ENCODE peak calls at places on chromosomes 1 and 21, in eight cellular contexts. R is heart right ventricle, X is psoas muscle, I is DND-41, C is astrocyte of the spinal cord, F is BJ, V is GM13977, H is ovary. G is an unnamed sample.

GRCh38 chr1:33347650-33347992 is 26.7 kb upstream of the A3GALT2 start:
- DNase-seq in F (no peak), C (no peak), V (no peak), X (peak; percentile 71), R (peak; percentile 41), H (no peak), I (peak; percentile 18), G (peak; percentile 8)

GRCh38 chr1:24535021-24535424 is 20.9 kb upstream of the NCMAP start:
- DNase-seq in V (peak; percentile 68), H (no peak), X (no peak), F (no peak), I (peak; percentile 75), R (no peak), C (no peak), G (peak; percentile 90)

GRCh38 chr1:203871114-203871875 is 9.9 kb downstream of the SNRPE start:
- DNase-seq in V (peak; percentile 36), F (no peak), H (no peak), R (no peak), I (no peak), C (peak; percentile 82), X (no peak), G (peak; percentile 27)

GRCh38 chr1:225460737-225461532 is 33.1 kb upstream of the LBR start:
- DNase-seq in F (no peak), V (no peak), X (no peak), I (peak; percentile 46), H (no peak), R (no peak), C (no peak), G (peak; percentile 83)

GRCh38 chr1:19367584-19368041 is 55.5 kb downstream of the SLC66A1 start:
- DNase-seq in F (no peak), X (no peak), R (no peak), H (no peak), C (no peak), V (no peak), I (no peak), G (no peak)

GRCh38 chr1:24713176-24713575 is 32.1 kb upstream of the CLIC4 start:
- DNase-seq in H (no peak), V (no peak), I (no peak), R (no peak), C (no peak), F (no peak), X (no peak), G (no peak)

GRCh38 chr1:22428672-22429071 is 23.0 kb upstream of the ZBTB40 start:
- DNase-seq in I (no peak), V (no peak), C (peak; percentile 65), F (no peak), X (no peak), R (no peak), H (no peak), G (peak; percentile 43)

GRCh38 chr1:202575906-202576653 is 134.2 kb downstream of the SYT2 start:
- DNase-seq in F (no peak), I (no peak), C (no peak), H (no peak), V (no peak), R (no peak), X (no peak), G (no peak)

GRCh38 chr1:11472284-11472683 is 6.7 kb upstream of the DISP3 start:
- DNase-seq in I (no peak), V (no peak), X (no peak), H (no peak), C (no peak), F (no peak), R (no peak), G (no peak)

GRCh38 chr1:227895828-227896685 is 51.7 kb downstream of the WNT9A start:
- DNase-seq in X (peak; percentile 11), C (no peak), V (no peak), I (no peak), H (peak; percentile 16), R (no peak), F (no peak), G (no peak)

GRCh38 chr1:66355756-66356155 is 178.2 kb upstream of the SGIP1 start:
- DNase-seq in H (no peak), X (no peak), F (no peak), I (no peak), C (no peak), V (no peak), R (no peak), G (no peak)

GRCh38 chr1:56382890-56383289 is 196.5 kb downstream of the PLPP3 start:
- DNase-seq in R (no peak), X (no peak), I (no peak), F (no peak), H (no peak), V (no peak), C (no peak), G (no peak)

GRCh38 chr1:38858833-38859560 is 575 bp downstream of the RRAGC start:
- DNase-seq in H (peak; percentile 55), X (peak; percentile 52), C (peak; percentile 57), I (peak; percentile 43), R (peak; percentile 45), V (peak; percentile 57), F (peak; percentile 13), G (peak; percentile 62)

GRCh38 chr1:11598461-11598860 is 55.8 kb downstream of the FBXO2 start:
- DNase-seq in R (no peak), X (no peak), H (no peak), I (no peak), V (no peak), F (no peak), C (no peak), G (no peak)

GRCh38 chr1:151289991-151290708 is 8.1 kb downstream of the ZNF687 start:
- DNase-seq in C (no peak), V (no peak), F (no peak), I (no peak), X (no peak), R (no peak), H (no peak), G (no peak)

GRCh38 chr1:102595106-102595505 is 513.2 kb downstream of the COL11A1 start:
- DNase-seq in X (no peak), F (no peak), V (no peak), C (no peak), H (no peak), R (no peak), I (no peak), G (no peak)

GRCh38 chr21:46325073-46325912 is 1.3 kb downstream of the PCNT start:
- DNase-seq in F (no peak), V (peak; percentile 57), X (peak; percentile 35), C (peak; percentile 51), I (peak; percentile 64), H (peak; percentile 56), R (peak; percentile 53), G (peak; percentile 43)

GRCh38 chr1:203650012-203650836 is 23.6 kb downstream of the ATP2B4 start:
- DNase-seq in V (peak; percentile 73), I (peak; percentile 82), R (peak; percentile 70), F (no peak), C (peak; percentile 71), H (peak; percentile 68), X (peak; percentile 65), G (peak; percentile 87)

GRCh38 chr1:202871367-202871766 is 17.6 kb downstream of the RABIF start:
- DNase-seq in F (no peak), C (no peak), X (no peak), I (no peak), R (no peak), V (no peak), H (no peak), G (no peak)

GRCh38 chr1:172107261-172107820 is 266.0 kb downstream of the DNM3 start:
- DNase-seq in I (no peak), X (no peak), R (no peak), F (no peak), V (no peak), C (no peak), H (no peak), G (no peak)

DNA sequence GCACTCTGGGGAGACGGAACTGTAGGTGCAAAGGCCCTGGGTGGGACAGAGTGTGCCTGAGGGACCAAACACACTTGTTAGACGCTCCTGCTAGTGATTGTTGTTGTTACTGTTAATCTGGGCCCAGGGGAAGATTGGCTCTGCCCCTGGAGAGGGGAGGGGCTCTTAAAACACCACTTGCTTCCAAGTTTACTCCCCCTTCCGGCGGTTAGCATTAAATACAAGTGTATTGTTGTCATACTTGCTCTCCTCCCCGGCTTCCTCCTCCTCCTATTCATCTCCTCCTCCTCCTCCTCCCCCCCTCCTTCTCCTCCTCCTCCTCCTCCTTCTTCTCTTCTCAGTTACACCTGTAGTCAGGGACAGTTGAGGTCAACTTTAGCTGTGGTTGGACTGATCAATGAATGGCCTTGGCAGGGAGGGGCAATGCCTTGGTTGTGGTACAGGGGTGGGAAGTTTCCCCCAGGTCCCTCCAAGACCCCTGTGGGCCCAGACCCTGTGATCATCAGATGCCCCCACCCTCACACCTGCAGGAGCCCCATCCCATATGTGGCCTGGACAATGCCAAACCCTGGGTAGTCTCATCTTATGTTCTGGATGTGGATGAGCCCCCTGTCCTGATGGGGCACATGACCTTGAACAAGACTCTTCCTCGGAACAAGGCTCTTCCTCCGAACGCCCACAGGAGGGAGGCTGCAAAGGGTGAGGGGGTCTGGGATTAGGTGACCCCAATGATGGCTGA is 217.3 kb downstream of the PTPRU start:
- DNase-seq in X (no peak), F (peak; percentile 2), V (peak; percentile 69), H (no peak), C (peak; percentile 12), R (no peak), I (peak; percentile 41), G (peak; percentile 22)
- TF ChIP-seq CTCF in X (no peak), F (peak; percentile 42), V (peak; percentile 19), H (no peak), C (peak; percentile 36), R (no peak), I (peak; percentile 65), G (peak; percentile 44)

GRCh38 chr21:33101300-33102005 is 31.5 kb downstream of the OLIG1 start:
- DNase-seq in C (no peak), H (no peak), F (no peak), I (no peak), X (no peak), R (no peak), V (no peak), G (no peak)
- TF ChIP-seq CTCF in C (no peak), H (no peak), F (no peak), I (no peak), X (no peak), R (no peak), V (no peak), G (no peak)

GRCh38 chr1:17338706-17339493 is 30.9 kb downstream of the PADI4 start:
- DNase-seq in H (no peak), C (no peak), X (no peak), F (no peak), V (no peak), R (no peak), I (no peak), G (no peak)
- TF ChIP-seq CTCF in H (no peak), C (peak; percentile 12), X (no peak), F (no peak), V (no peak), R (no peak), I (no peak), G (no peak)

DNA sequence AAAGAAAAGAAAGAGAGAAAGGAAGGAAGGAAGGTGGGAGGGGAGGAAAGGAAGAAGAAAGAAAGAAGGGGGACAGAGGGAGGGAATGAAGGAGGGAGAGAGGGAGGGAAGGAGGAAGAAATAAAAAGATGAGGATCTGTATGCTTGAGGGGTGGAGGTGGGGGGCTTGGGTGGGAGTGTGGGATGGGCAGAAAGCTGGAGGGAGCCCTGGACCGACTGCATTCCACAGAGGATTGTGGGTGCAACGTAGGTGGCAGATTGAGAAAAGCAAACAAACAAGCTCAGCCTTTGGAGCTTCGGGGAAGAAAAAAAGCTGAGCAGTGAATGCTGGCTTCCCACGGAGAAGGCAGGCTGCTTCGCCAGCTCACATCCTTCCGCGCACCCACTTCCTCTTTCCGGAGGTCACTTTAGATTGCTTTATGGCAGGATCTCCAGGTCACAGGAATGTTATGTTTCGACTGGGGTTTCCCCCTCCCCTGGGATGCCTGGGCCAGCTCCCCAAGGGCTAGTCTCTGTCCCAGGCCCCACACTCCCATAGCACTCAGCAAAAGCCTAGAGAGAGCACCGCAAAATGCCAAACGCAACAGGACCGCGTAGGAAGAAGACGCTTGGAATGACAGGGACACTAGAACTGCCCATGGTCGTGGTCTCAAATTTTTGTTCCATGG is 20.7 kb upstream of the LGALS8 start:
- DNase-seq in R (peak; percentile 41), H (no peak), I (no peak), C (peak; percentile 76), X (peak; percentile 25), V (no peak), F (peak; percentile 20), G (peak; percentile 9)
- TF ChIP-seq CTCF in R (no peak), H (no peak), I (no peak), C (no peak), X (no peak), V (no peak), F (no peak), G (peak; percentile 1)

G was measured in activated CD8-positive, alpha-beta T cell treated with anti-CD3 and anti-CD28 coated beads for 36 hours.